ENCODE peak calls at places on chromosomes 7 and 10, in six cellular contexts. One of them, this sample, is unnamed.

GRCh38 chr10:109474817-109475216 is 448.5 kb downstream of the XPNPEP1 start:
- DNase-seq in A549: no peak
- DNase-seq in HepG2: no peak
- DNase-seq in K562: no peak
- DNase-seq in IMR-90: no peak
- DNase-seq in GM12878: no peak
- DNase-seq in this sample: no peak

GRCh38 chr10:77087406-77087805 is 550.2 kb downstream of the KCNMA1 start:
- DNase-seq in IMR-90: peak; percentile 66
- DNase-seq in GM12878: no peak
- DNase-seq in HepG2: no peak
- DNase-seq in K562: no peak
- DNase-seq in A549: no peak
- DNase-seq in this sample: no peak

GRCh38 chr7:29854257-29854938 is 48.1 kb downstream of the WIPF3 start:
- DNase-seq in IMR-90: no peak
- DNase-seq in K562: no peak
- DNase-seq in A549: no peak
- DNase-seq in HepG2: no peak
- DNase-seq in GM12878: no peak
- DNase-seq in this sample: peak; percentile 23

GRCh38 chr10:12566161-12567115 is 217.1 kb downstream of the CAMK1D start:
- DNase-seq in GM12878: no peak
- DNase-seq in HepG2: no peak
- DNase-seq in A549: no peak
- DNase-seq in K562: no peak
- DNase-seq in IMR-90: peak; percentile 52
- DNase-seq in this sample: no peak

GRCh38 chr7:143392875-143393266 is 11.7 kb downstream of the ZYX start:
- DNase-seq in GM12878: no peak
- DNase-seq in IMR-90: no peak
- DNase-seq in A549: no peak
- DNase-seq in HepG2: no peak
- DNase-seq in K562: peak; percentile 17
- DNase-seq in this sample: no peak

GRCh38 chr7:97138830-97139229 is 21.3 kb downstream of the SDHAF3 start:
- DNase-seq in GM12878: no peak
- DNase-seq in HepG2: no peak
- DNase-seq in A549: no peak
- DNase-seq in K562: no peak
- DNase-seq in IMR-90: no peak
- DNase-seq in this sample: no peak

GRCh38 chr10:43795093-43795492 is 146.4 kb upstream of the ZNF32 start:
- DNase-seq in A549: no peak
- DNase-seq in K562: no peak
- DNase-seq in IMR-90: no peak
- DNase-seq in GM12878: no peak
- DNase-seq in HepG2: no peak
- DNase-seq in this sample: no peak

GRCh38 chr10:62996925-62997324 is 136.2 kb upstream of the NRBF2 start:
- DNase-seq in GM12878: no peak
- DNase-seq in IMR-90: no peak
- DNase-seq in A549: no peak
- DNase-seq in HepG2: no peak
- DNase-seq in K562: no peak
- DNase-seq in this sample: no peak

GRCh38 chr10:70272925-70273316 is 10.9 kb downstream of the NPFFR1 start:
- DNase-seq in K562: peak; percentile 39
- DNase-seq in A549: peak; percentile 43
- DNase-seq in HepG2: no peak
- DNase-seq in IMR-90: peak; percentile 41
- DNase-seq in GM12878: peak; percentile 74
- DNase-seq in this sample: no peak

GRCh38 chr7:133550811-133551210 is 297.9 kb downstream of the EXOC4 start:
- DNase-seq in IMR-90: no peak
- DNase-seq in K562: no peak
- DNase-seq in A549: no peak
- DNase-seq in GM12878: no peak
- DNase-seq in HepG2: no peak
- DNase-seq in this sample: no peak

GRCh38 chr7:28140964-28141363 is 39.6 kb downstream of the JAZF1 start:
- DNase-seq in IMR-90: no peak
- DNase-seq in HepG2: no peak
- DNase-seq in K562: no peak
- DNase-seq in A549: no peak
- DNase-seq in GM12878: no peak
- DNase-seq in this sample: no peak

GRCh38 chr7:78412216-78412858 is 613.8 kb downstream of the PHTF2 start:
- DNase-seq in GM12878: no peak
- DNase-seq in A549: no peak
- DNase-seq in IMR-90: no peak
- DNase-seq in HepG2: no peak
- DNase-seq in K562: no peak
- DNase-seq in this sample: no peak

GRCh38 chr7:142053988-142054387 is 57.5 kb upstream of the MGAM2 start:
- DNase-seq in K562: no peak
- DNase-seq in HepG2: no peak
- DNase-seq in IMR-90: no peak
- DNase-seq in GM12878: no peak
- DNase-seq in A549: no peak
- DNase-seq in this sample: no peak

GRCh38 chr7:88927-89921 is 103.1 kb upstream of the FAM20C start:
- DNase-seq in K562: no peak
- DNase-seq in GM12878: no peak
- DNase-seq in HepG2: no peak
- DNase-seq in IMR-90: peak; percentile 96
- DNase-seq in A549: no peak
- DNase-seq in this sample: peak; percentile 45

GRCh38 chr10:10975647-10976046 is 42.0 kb upstream of the CELF2 start:
- DNase-seq in K562: no peak
- DNase-seq in GM12878: no peak
- DNase-seq in A549: no peak
- DNase-seq in HepG2: no peak
- DNase-seq in IMR-90: no peak
- DNase-seq in this sample: no peak

GRCh38 chr10:7233259-7233991 is 177.4 kb downstream of the SFMBT2 start:
- DNase-seq in K562: peak; percentile 22
- DNase-seq in HepG2: peak; percentile 9
- DNase-seq in GM12878: no peak
- DNase-seq in A549: no peak
- DNase-seq in IMR-90: no peak
- DNase-seq in this sample: no peak

GRCh38 chr7:27868117-27868516 is 128.2 kb downstream of the TAX1BP1 start:
- DNase-seq in IMR-90: peak; percentile 29
- DNase-seq in A549: no peak
- DNase-seq in GM12878: no peak
- DNase-seq in K562: no peak
- DNase-seq in HepG2: no peak
- DNase-seq in this sample: no peak

GRCh38 chr7:40945788-40946187 is 757.1 kb downstream of the INHBA start:
- DNase-seq in A549: no peak
- DNase-seq in GM12878: no peak
- DNase-seq in K562: no peak
- DNase-seq in IMR-90: no peak
- DNase-seq in HepG2: no peak
- DNase-seq in this sample: no peak

GRCh38 chr10:30637881-30638467 is 8.4 kb upstream of the LYZL2 start:
- DNase-seq in K562: no peak
- DNase-seq in IMR-90: peak; percentile 96
- DNase-seq in A549: peak; percentile 58
- DNase-seq in HepG2: peak; percentile 86
- DNase-seq in GM12878: no peak
- DNase-seq in this sample: no peak

GRCh38 chr7:5462216-5462615 is 38.6 kb upstream of the TNRC18 start:
- DNase-seq in HepG2: no peak
- DNase-seq in GM12878: no peak
- DNase-seq in A549: no peak
- DNase-seq in IMR-90: no peak
- DNase-seq in K562: no peak
- DNase-seq in this sample: no peak

GRCh38 chr10:74022941-74023629 is 25.2 kb downstream of the VCL start:
- DNase-seq in K562: no peak
- DNase-seq in A549: no peak
- DNase-seq in HepG2: no peak
- DNase-seq in GM12878: no peak
- DNase-seq in IMR-90: no peak
- DNase-seq in this sample: no peak

GRCh38 chr7:28355553-28356319 is 56.6 kb upstream of the CREB5 start:
- DNase-seq in A549: no peak
- DNase-seq in K562: no peak
- DNase-seq in GM12878: no peak
- DNase-seq in IMR-90: no peak
- DNase-seq in HepG2: no peak
- DNase-seq in this sample: no peak

DNA sequence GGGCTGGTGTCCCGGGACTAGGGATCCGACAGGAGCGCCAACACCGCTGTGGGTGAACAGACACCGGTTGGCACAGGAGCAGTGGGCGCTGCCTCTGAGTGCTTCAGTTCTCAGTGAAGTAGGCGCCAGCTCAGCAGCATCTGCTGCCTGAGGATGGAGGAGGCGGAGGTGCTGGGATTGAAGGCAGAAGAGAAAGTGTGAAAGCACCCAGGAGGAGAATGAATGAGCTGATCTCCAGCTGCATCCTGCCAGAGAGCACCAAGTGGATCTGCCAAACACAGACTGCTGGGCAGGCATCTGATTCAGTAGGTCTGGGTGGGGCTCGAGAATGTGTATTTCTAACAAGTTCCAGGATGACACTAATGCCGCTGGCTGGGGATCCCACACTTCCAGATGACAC is 74.5 kb downstream of the LANCL2 start:
- DNase-seq in IMR-90: peak; percentile 36
- DNase-seq in GM12878: no peak
- DNase-seq in A549: no peak
- DNase-seq in K562: no peak
- DNase-seq in HepG2: no peak
- DNase-seq in this sample: no peak
- TF ChIP-seq RFX5 in IMR-90: no peak
- TF ChIP-seq RFX5 in GM12878: no peak
- TF ChIP-seq RFX5 in A549: no peak
- TF ChIP-seq RFX5 in K562: no peak
- TF ChIP-seq RFX5 in HepG2: no peak
- TF ChIP-seq RFX5 in this sample: no peak

GRCh38 chr7:1669486-1669951 is 558 bp upstream of the ELFN1 start:
- DNase-seq in IMR-90: no peak
- DNase-seq in HepG2: no peak
- DNase-seq in A549: no peak
- DNase-seq in GM12878: no peak
- DNase-seq in K562: no peak
- DNase-seq in this sample: no peak
- TF ChIP-seq CEBPB in IMR-90: no peak
- TF ChIP-seq CEBPB in HepG2: no peak
- TF ChIP-seq CEBPB in A549: no peak
- TF ChIP-seq CEBPB in GM12878: no peak
- TF ChIP-seq CEBPB in K562: no peak
- TF ChIP-seq CEBPB in this sample: no peak

GRCh38 chr7:130112662-130113425 is 42.5 kb downstream of the KLHDC10 start:
- DNase-seq in GM12878: no peak
- DNase-seq in IMR-90: no peak
- DNase-seq in K562: no peak
- DNase-seq in A549: no peak
- DNase-seq in HepG2: no peak
- DNase-seq in this sample: no peak

GRCh38 chr7:130114374-130114773 is 44.0 kb downstream of the KLHDC10 start:
- DNase-seq in HepG2: no peak
- DNase-seq in K562: no peak
- DNase-seq in GM12878: no peak
- DNase-seq in IMR-90: no peak
- DNase-seq in A549: no peak
- DNase-seq in this sample: no peak

GRCh38 chr7:130114776-130115175 is 44.4 kb downstream of the KLHDC10 start:
- DNase-seq in HepG2: no peak
- DNase-seq in GM12878: no peak
- DNase-seq in A549: no peak
- DNase-seq in K562: no peak
- DNase-seq in IMR-90: no peak
- DNase-seq in this sample: no peak

GRCh38 chr7:130112078-130112477 is 41.7 kb downstream of the KLHDC10 start:
- DNase-seq in A549: no peak
- DNase-seq in IMR-90: no peak
- DNase-seq in K562: no peak
- DNase-seq in GM12878: no peak
- DNase-seq in HepG2: no peak
- DNase-seq in this sample: no peak

GRCh38 chr7:130113887-130114286 is 43.6 kb downstream of the KLHDC10 start:
- DNase-seq in IMR-90: no peak
- DNase-seq in K562: no peak
- DNase-seq in GM12878: no peak
- DNase-seq in A549: no peak
- DNase-seq in HepG2: peak; percentile 55
- DNase-seq in this sample: no peak
- TF ChIP-seq RFX5 in IMR-90: no peak
- TF ChIP-seq RFX5 in K562: no peak
- TF ChIP-seq RFX5 in GM12878: no peak
- TF ChIP-seq RFX5 in A549: no peak
- TF ChIP-seq RFX5 in HepG2: no peak
- TF ChIP-seq RFX5 in this sample: no peak

GRCh38 chr10:91149550-91149949 is 70.9 kb upstream of the PCGF5 start:
- DNase-seq in A549: no peak
- DNase-seq in GM12878: no peak
- DNase-seq in IMR-90: no peak
- DNase-seq in K562: no peak
- DNase-seq in HepG2: no peak
- DNase-seq in this sample: no peak

GRCh38 chr10:91140995-91141549 is 79.4 kb upstream of the PCGF5 start:
- DNase-seq in K562: no peak
- DNase-seq in IMR-90: no peak
- DNase-seq in GM12878: no peak
- DNase-seq in HepG2: no peak
- DNase-seq in A549: no peak
- DNase-seq in this sample: no peak

GRCh38 chr10:91150631-91151030 is 69.8 kb upstream of the PCGF5 start:
- DNase-seq in HepG2: no peak
- DNase-seq in K562: no peak
- DNase-seq in IMR-90: no peak
- DNase-seq in GM12878: no peak
- DNase-seq in A549: no peak
- DNase-seq in this sample: no peak

GRCh38 chr10:91144961-91145360 is 75.5 kb upstream of the PCGF5 start:
- DNase-seq in GM12878: no peak
- DNase-seq in K562: no peak
- DNase-seq in A549: no peak
- DNase-seq in IMR-90: no peak
- DNase-seq in HepG2: no peak
- DNase-seq in this sample: no peak

GRCh38 chr10:91146146-91146545 is 74.3 kb upstream of the PCGF5 start:
- DNase-seq in GM12878: no peak
- DNase-seq in A549: no peak
- DNase-seq in K562: no peak
- DNase-seq in IMR-90: no peak
- DNase-seq in HepG2: no peak
- DNase-seq in this sample: no peak
- TF ChIP-seq CEBPB in GM12878: no peak
- TF ChIP-seq CEBPB in A549: no peak
- TF ChIP-seq CEBPB in K562: no peak
- TF ChIP-seq CEBPB in IMR-90: no peak
- TF ChIP-seq CEBPB in HepG2: no peak
- TF ChIP-seq CEBPB in this sample: no peak

GRCh38 chr10:93968452-93969044 is 25.2 kb upstream of the PLCE1 start:
- DNase-seq in GM12878: no peak
- DNase-seq in K562: no peak
- DNase-seq in IMR-90: no peak
- DNase-seq in HepG2: no peak
- DNase-seq in A549: no peak
- DNase-seq in this sample: no peak
- TF ChIP-seq RFX5 in GM12878: no peak
- TF ChIP-seq RFX5 in K562: no peak
- TF ChIP-seq RFX5 in IMR-90: no peak
- TF ChIP-seq RFX5 in HepG2: no peak
- TF ChIP-seq RFX5 in A549: no peak
- TF ChIP-seq RFX5 in this sample: no peak

GRCh38 chr7:32564542-32564941 is 69.3 kb downstream of the AVL9 start:
- DNase-seq in K562: no peak
- DNase-seq in HepG2: no peak
- DNase-seq in IMR-90: peak; percentile 50
- DNase-seq in A549: no peak
- DNase-seq in GM12878: no peak
- DNase-seq in this sample: no peak
- TF ChIP-seq CEBPB in K562: no peak
- TF ChIP-seq CEBPB in HepG2: no peak
- TF ChIP-seq CEBPB in IMR-90: no peak
- TF ChIP-seq CEBPB in A549: no peak
- TF ChIP-seq CEBPB in GM12878: no peak
- TF ChIP-seq CEBPB in this sample: no peak

This sample was measured in H1.